ENCODE peak calls at places on chromosome 20, in five cellular contexts. One of them, this sample, is unnamed.

GRCh38 chr20:40892642-40893041 is 136.0 kb upstream of the TOP1 start:
- DNase-seq in hepatocyte: no peak
- DNase-seq in upper lobe of right lung: no peak
- DNase-seq in dorsolateral prefrontal cortex: no peak
- DNase-seq in mammary epithelial cell: no peak
- DNase-seq in this sample: no peak

GRCh38 chr20:766906-767305 is 1.4 kb downstream of the SLC52A3 start:
- DNase-seq in hepatocyte: no peak
- DNase-seq in upper lobe of right lung: no peak
- DNase-seq in dorsolateral prefrontal cortex: no peak
- DNase-seq in mammary epithelial cell: no peak
- DNase-seq in this sample: no peak

GRCh38 chr20:300345-300744 is 3.0 kb downstream of the ZCCHC3 start:
- DNase-seq in hepatocyte: no peak
- DNase-seq in upper lobe of right lung: no peak
- DNase-seq in dorsolateral prefrontal cortex: no peak
- DNase-seq in mammary epithelial cell: no peak
- DNase-seq in this sample: no peak

GRCh38 chr20:59776059-59776603 is 157.3 kb downstream of the SYCP2 start:
- DNase-seq in hepatocyte: no peak
- DNase-seq in upper lobe of right lung: no peak
- DNase-seq in dorsolateral prefrontal cortex: no peak
- DNase-seq in mammary epithelial cell: no peak
- DNase-seq in this sample: peak; percentile 64

GRCh38 chr20:45069261-45069660 is 31.7 kb downstream of the KCNS1 start:
- DNase-seq in hepatocyte: no peak
- DNase-seq in upper lobe of right lung: no peak
- DNase-seq in dorsolateral prefrontal cortex: no peak
- DNase-seq in mammary epithelial cell: no peak
- DNase-seq in this sample: no peak

GRCh38 chr20:56217820-56218219 is 30.7 kb upstream of the MC3R start:
- DNase-seq in hepatocyte: no peak
- DNase-seq in upper lobe of right lung: no peak
- DNase-seq in dorsolateral prefrontal cortex: no peak
- DNase-seq in mammary epithelial cell: no peak
- DNase-seq in this sample: no peak

GRCh38 chr20:2533118-2533517 is 3.3 kb upstream of the TMC2 start:
- DNase-seq in hepatocyte: no peak
- DNase-seq in upper lobe of right lung: no peak
- DNase-seq in dorsolateral prefrontal cortex: no peak
- DNase-seq in mammary epithelial cell: no peak
- DNase-seq in this sample: no peak

GRCh38 chr20:41643504-41643938 is 25.3 kb upstream of the CHD6 start:
- DNase-seq in hepatocyte: peak; percentile 80
- DNase-seq in upper lobe of right lung: peak; percentile 71
- DNase-seq in dorsolateral prefrontal cortex: peak; percentile 58
- DNase-seq in mammary epithelial cell: peak; percentile 77
- DNase-seq in this sample: no peak

GRCh38 chr20:13302647-13303425 is 81.8 kb downstream of the ISM1 start:
- DNase-seq in hepatocyte: peak; percentile 53
- DNase-seq in upper lobe of right lung: no peak
- DNase-seq in dorsolateral prefrontal cortex: no peak
- DNase-seq in mammary epithelial cell: peak; percentile 30
- DNase-seq in this sample: no peak

GRCh38 chr20:62617711-62618483 is 24.4 kb upstream of the SLCO4A1 start:
- DNase-seq in hepatocyte: no peak
- DNase-seq in upper lobe of right lung: peak; percentile 79
- DNase-seq in dorsolateral prefrontal cortex: no peak
- DNase-seq in mammary epithelial cell: no peak
- DNase-seq in this sample: no peak
- H3K4me3 ChIP-seq in hepatocyte: no peak overlapping the region
- H3K4me3 ChIP-seq in upper lobe of right lung: no peak overlapping the region
- H3K4me3 ChIP-seq in dorsolateral prefrontal cortex: no peak overlapping the region
- H3K4me3 ChIP-seq in mammary epithelial cell: no peak overlapping the region
- H3K4me3 ChIP-seq in this sample: no peak overlapping the region

GRCh38 chr20:35660122-35660937 is 4.4 kb downstream of the CPNE1 start:
- DNase-seq in hepatocyte: no peak
- DNase-seq in upper lobe of right lung: no peak
- DNase-seq in dorsolateral prefrontal cortex: no peak
- DNase-seq in mammary epithelial cell: no peak
- DNase-seq in this sample: peak; percentile 24

GRCh38 chr20:35661013-35661412 is 3.7 kb downstream of the CPNE1 start:
- DNase-seq in hepatocyte: no peak
- DNase-seq in upper lobe of right lung: no peak
- DNase-seq in dorsolateral prefrontal cortex: no peak
- DNase-seq in mammary epithelial cell: peak; percentile 46
- DNase-seq in this sample: no peak

GRCh38 chr20:35663516-35663812 is 1.2 kb downstream of the CPNE1 start:
- DNase-seq in hepatocyte: no peak
- DNase-seq in upper lobe of right lung: no peak
- DNase-seq in dorsolateral prefrontal cortex: no peak
- DNase-seq in mammary epithelial cell: no peak
- DNase-seq in this sample: no peak

GRCh38 chr20:35662541-35662940 is 2.2 kb downstream of the CPNE1 start:
- DNase-seq in hepatocyte: no peak
- DNase-seq in upper lobe of right lung: no peak
- DNase-seq in dorsolateral prefrontal cortex: no peak
- DNase-seq in mammary epithelial cell: no peak
- DNase-seq in this sample: no peak

DNA sequence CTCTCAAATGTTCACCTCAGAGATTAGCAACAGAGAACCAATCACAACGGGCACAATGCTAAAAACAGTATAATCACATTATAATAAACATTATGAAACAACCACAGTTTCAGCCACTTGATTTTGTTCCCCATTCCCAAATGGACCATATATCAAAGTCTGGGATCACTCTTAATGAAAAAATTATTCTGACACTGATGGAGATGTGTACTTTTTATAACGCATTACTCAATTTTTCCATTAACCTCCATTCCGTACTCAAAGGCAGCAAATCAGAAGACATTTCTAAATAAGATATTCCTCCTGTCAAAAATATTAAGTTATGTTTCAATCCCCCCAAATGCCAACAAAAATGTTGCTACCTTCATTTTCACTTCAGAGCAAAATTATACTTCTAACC is 2.8 kb downstream of the CPNE1 start:
- DNase-seq in hepatocyte: no peak
- DNase-seq in upper lobe of right lung: no peak
- DNase-seq in dorsolateral prefrontal cortex: no peak
- DNase-seq in mammary epithelial cell: no peak
- DNase-seq in this sample: no peak
- H3K27ac ChIP-seq in hepatocyte: peak overlapping the region; percentile 2
- H3K27ac ChIP-seq in upper lobe of right lung: no peak overlapping the region
- H3K27ac ChIP-seq in dorsolateral prefrontal cortex: no peak overlapping the region
- H3K27ac ChIP-seq in mammary epithelial cell: peak overlapping the region; percentile 41
- H3K27ac ChIP-seq in this sample: no peak overlapping the region

GRCh38 chr20:38034108-38034649 is 633 bp downstream of the RPRD1B start:
- DNase-seq in hepatocyte: no peak
- DNase-seq in upper lobe of right lung: no peak
- DNase-seq in dorsolateral prefrontal cortex: no peak
- DNase-seq in mammary epithelial cell: peak; percentile 6
- DNase-seq in this sample: no peak

GRCh38 chr20:38033330-38034107 is at the start of the genes RPRD1B and TTI1:
- DNase-seq in hepatocyte: peak; percentile 93
- DNase-seq in upper lobe of right lung: peak; percentile 97
- DNase-seq in dorsolateral prefrontal cortex: peak; percentile 83
- DNase-seq in mammary epithelial cell: peak; percentile 91
- DNase-seq in this sample: peak; percentile 92

GRCh38 chr20:38032585-38033329 is 499 bp downstream of the TTI1 start:
- DNase-seq in hepatocyte: no peak
- DNase-seq in upper lobe of right lung: no peak
- DNase-seq in dorsolateral prefrontal cortex: no peak
- DNase-seq in mammary epithelial cell: no peak
- DNase-seq in this sample: no peak

GRCh38 chr20:38031957-38032356 is 1.3 kb downstream of the TTI1 start:
- DNase-seq in hepatocyte: no peak
- DNase-seq in upper lobe of right lung: no peak
- DNase-seq in dorsolateral prefrontal cortex: no peak
- DNase-seq in mammary epithelial cell: no peak
- DNase-seq in this sample: no peak

GRCh38 chr20:38034961-38035360 is 1.4 kb downstream of the RPRD1B start:
- DNase-seq in hepatocyte: no peak
- DNase-seq in upper lobe of right lung: no peak
- DNase-seq in dorsolateral prefrontal cortex: no peak
- DNase-seq in mammary epithelial cell: peak; percentile 21
- DNase-seq in this sample: no peak
- H3K4me3 ChIP-seq in hepatocyte: peak overlapping the region; percentile 78
- H3K4me3 ChIP-seq in upper lobe of right lung: peak overlapping the region; percentile 83
- H3K4me3 ChIP-seq in dorsolateral prefrontal cortex: peak overlapping the region; percentile 99
- H3K4me3 ChIP-seq in mammary epithelial cell: peak overlapping the region; percentile 95
- H3K4me3 ChIP-seq in this sample: peak overlapping the region; percentile 73

GRCh38 chr20:49888341-49889244 is 26.7 kb downstream of the SPATA2 start:
- DNase-seq in hepatocyte: peak; percentile 72
- DNase-seq in upper lobe of right lung: no peak
- DNase-seq in dorsolateral prefrontal cortex: peak; percentile 80
- DNase-seq in mammary epithelial cell: peak; percentile 19
- DNase-seq in this sample: peak; percentile 68

GRCh38 chr20:49885558-49886332 is 29.6 kb downstream of the SPATA2 start:
- DNase-seq in hepatocyte: no peak
- DNase-seq in upper lobe of right lung: no peak
- DNase-seq in dorsolateral prefrontal cortex: no peak
- DNase-seq in mammary epithelial cell: no peak
- DNase-seq in this sample: no peak

GRCh38 chr20:49887251-49887827 is 28.0 kb downstream of the SPATA2 start:
- DNase-seq in hepatocyte: no peak
- DNase-seq in upper lobe of right lung: no peak
- DNase-seq in dorsolateral prefrontal cortex: no peak
- DNase-seq in mammary epithelial cell: no peak
- DNase-seq in this sample: no peak

GRCh38 chr20:49887828-49888340 is 27.4 kb downstream of the SPATA2 start:
- DNase-seq in hepatocyte: no peak
- DNase-seq in upper lobe of right lung: no peak
- DNase-seq in dorsolateral prefrontal cortex: no peak
- DNase-seq in mammary epithelial cell: no peak
- DNase-seq in this sample: peak; percentile 58

GRCh38 chr20:49886571-49887203 is 28.6 kb downstream of the SPATA2 start:
- DNase-seq in hepatocyte: no peak
- DNase-seq in upper lobe of right lung: no peak
- DNase-seq in dorsolateral prefrontal cortex: no peak
- DNase-seq in mammary epithelial cell: no peak
- DNase-seq in this sample: no peak
- H3K27ac ChIP-seq in hepatocyte: no peak overlapping the region
- H3K27ac ChIP-seq in upper lobe of right lung: peak overlapping the region; percentile 68
- H3K27ac ChIP-seq in dorsolateral prefrontal cortex: peak overlapping the region; percentile 97
- H3K27ac ChIP-seq in mammary epithelial cell: no peak overlapping the region
- H3K27ac ChIP-seq in this sample: peak overlapping the region; percentile 59

DNA sequence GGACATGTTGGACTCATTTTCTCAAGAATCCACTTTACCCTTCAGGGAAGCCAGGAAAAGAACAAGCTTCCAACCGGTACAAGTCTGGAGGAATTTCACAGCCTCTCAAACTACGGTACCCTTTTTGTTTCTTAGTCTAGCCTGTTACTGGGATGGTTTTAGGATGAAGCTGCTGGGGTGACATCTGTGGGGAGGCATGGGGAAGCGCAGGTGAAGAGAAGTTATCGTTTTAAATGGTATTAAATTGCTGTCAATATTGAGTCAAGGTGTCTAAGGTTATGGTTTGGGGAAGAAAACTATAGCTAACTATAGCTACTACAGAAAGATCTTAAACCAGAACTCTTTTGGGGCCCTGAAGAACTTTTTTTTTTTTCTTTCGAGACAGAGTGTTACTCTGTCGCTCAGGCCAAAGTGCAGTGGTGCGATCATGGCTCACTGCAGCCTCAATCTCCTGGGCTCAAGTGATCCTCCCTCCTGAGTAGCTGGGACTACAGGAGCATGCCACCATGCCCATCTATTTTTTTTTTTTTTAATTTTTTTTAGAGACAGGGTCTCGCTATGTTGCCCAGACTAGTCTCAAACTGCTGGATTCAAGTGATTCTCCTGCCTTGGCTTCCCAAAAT is 128.7 kb downstream of the RIN2 start:
- DNase-seq in hepatocyte: peak; percentile 35
- DNase-seq in upper lobe of right lung: no peak
- DNase-seq in dorsolateral prefrontal cortex: no peak
- DNase-seq in mammary epithelial cell: peak; percentile 34
- DNase-seq in this sample: no peak
- H3K4me3 ChIP-seq in hepatocyte: no peak overlapping the region
- H3K4me3 ChIP-seq in upper lobe of right lung: peak overlapping the region; percentile 43
- H3K4me3 ChIP-seq in dorsolateral prefrontal cortex: peak overlapping the region; percentile 50
- H3K4me3 ChIP-seq in mammary epithelial cell: no peak overlapping the region
- H3K4me3 ChIP-seq in this sample: peak overlapping the region; percentile 36

DNA sequence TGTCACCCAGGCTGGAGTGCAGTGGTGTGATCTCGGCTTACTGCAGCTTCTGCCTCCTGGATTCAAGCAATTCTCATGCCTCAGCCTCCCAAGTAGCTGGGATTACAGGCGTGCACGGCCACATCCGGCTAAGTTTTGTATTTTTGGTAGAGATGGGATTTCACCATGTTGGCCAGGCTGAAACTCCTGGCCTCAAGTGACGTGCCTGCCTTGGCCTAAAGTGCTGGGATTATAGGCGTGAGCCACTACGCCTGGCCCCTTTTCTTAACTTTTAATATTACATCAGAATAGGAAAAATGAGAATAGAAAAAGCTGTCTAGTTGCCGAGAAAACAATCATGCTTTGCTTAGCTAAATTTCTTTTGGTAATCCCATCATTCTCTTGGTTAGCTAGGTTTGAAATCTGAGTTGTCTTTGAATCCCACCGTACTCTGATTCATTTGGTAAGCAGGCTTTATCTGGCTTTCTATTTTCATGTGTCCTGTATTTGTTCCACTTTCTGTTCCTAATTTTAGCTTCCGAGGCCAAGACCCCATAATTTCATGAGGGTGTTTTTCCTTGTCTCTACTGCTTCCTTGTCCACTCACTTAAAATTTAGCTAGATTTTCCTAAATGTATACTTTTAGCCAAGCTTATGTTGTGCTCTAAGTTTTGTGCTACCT is 83.5 kb downstream of the NCOA3 start:
- DNase-seq in hepatocyte: no peak
- DNase-seq in upper lobe of right lung: no peak
- DNase-seq in dorsolateral prefrontal cortex: no peak
- DNase-seq in mammary epithelial cell: no peak
- DNase-seq in this sample: no peak
- H3K27ac ChIP-seq in hepatocyte: no peak overlapping the region
- H3K27ac ChIP-seq in upper lobe of right lung: no peak overlapping the region
- H3K27ac ChIP-seq in dorsolateral prefrontal cortex: no peak overlapping the region
- H3K27ac ChIP-seq in mammary epithelial cell: no peak overlapping the region
- H3K27ac ChIP-seq in this sample: no peak overlapping the region

This sample was measured in suprapubic skin.